ENCODE peak calls at places on chromosomes 5 and 9, in eight cellular contexts. L is H9, D is lung, H is EL, M is HEK293T, B is neural progenitor cell, I is GM03348, R is globus pallidus. A is an unnamed sample.
A peak's percentile ranks its signal among the peaks of the same experiment; 100 is the strongest.

GRCh38 chr5:129767927-129768380 is 20.1 kb downstream of the MINAR2 start:
- DNase-seq in M (peak; percentile 71), B (peak; percentile 91), D (peak; percentile 67), R (peak; percentile 89), H (peak; percentile 82), L (peak; percentile 69), I (peak; percentile 86), A (peak; percentile 23)

GRCh38 chr5:139473565-139473964 is 2.8 kb downstream of the SMIM33 start:
- DNase-seq in R (no peak), B (no peak), H (peak; percentile 31), D (no peak), I (no peak), L (no peak), M (no peak), A (no peak)

GRCh38 chr5:137498736-137499505 is at the start of gene SPOCK1:
- DNase-seq in I (peak; percentile 96), B (peak; percentile 96), M (peak; percentile 93), D (peak; percentile 46), H (peak; percentile 84), L (peak; percentile 76), R (peak; percentile 81), A (peak; percentile 35)

GRCh38 chr9:87722393-87722792 is 3.5 kb upstream of the CTSL start:
- DNase-seq in B (no peak), I (no peak), H (no peak), L (no peak), D (no peak), R (peak; percentile 62), M (no peak), A (no peak)

GRCh38 chr5:149990518-149991376 is 9.7 kb downstream of the TIGD6 start:
- DNase-seq in L (peak; percentile 67), B (peak; percentile 86), I (peak; percentile 80), M (peak; percentile 69), H (peak; percentile 74), R (peak; percentile 65), D (peak; percentile 66), A (no peak)

GRCh38 chr5:136192526-136193395 is at the start of gene SMIM32:
- DNase-seq in R (no peak), I (peak; percentile 25), B (peak; percentile 79), H (no peak), D (no peak), L (peak; percentile 65), M (no peak), A (no peak)

GRCh38 chr9:5800969-5801738 is 31.8 kb downstream of the ERMP1 start:
- DNase-seq in M (no peak), D (no peak), R (no peak), L (no peak), I (no peak), H (no peak), B (no peak), A (no peak)

GRCh38 chr9:126472446-126472845 is 141.3 kb upstream of the LMX1B start:
- DNase-seq in I (no peak), D (no peak), L (no peak), B (no peak), M (no peak), H (no peak), R (peak; percentile 77), A (no peak)

GRCh38 chr9:134024828-134025605 is at the start of gene BRD3OS:
- DNase-seq in D (peak; percentile 96), I (peak; percentile 97), M (peak; percentile 94), B (peak; percentile 100), R (peak; percentile 100), L (peak; percentile 99), H (peak; percentile 100), A (peak; percentile 94)

GRCh38 chr9:130943780-130944179 is 4.7 kb upstream of the FIBCD1 start:
- DNase-seq in B (no peak), R (no peak), L (no peak), D (no peak), H (no peak), M (no peak), I (no peak), A (no peak)

GRCh38 chr5:123297866-123298265 is 125.3 kb downstream of the CEP120 start:
- DNase-seq in H (peak; percentile 1), M (no peak), D (no peak), L (no peak), B (no peak), I (no peak), R (no peak), A (no peak)

GRCh38 chr5:132747693-132748440 is 641 bp downstream of the CCNI2 start:
- DNase-seq in L (peak; percentile 60), M (peak; percentile 3), H (no peak), B (no peak), I (no peak), D (no peak), R (no peak), A (no peak)

GRCh38 chr5:95620870-95621838 is 1.3 kb downstream of the GPR150 start:
- DNase-seq in M (no peak), D (no peak), L (peak; percentile 74), I (peak; percentile 49), B (peak; percentile 75), H (peak; percentile 47), R (no peak), A (no peak)

GRCh38 chr5:136722581-136722980 is 357.2 kb upstream of the TRPC7 start:
- DNase-seq in D (no peak), H (no peak), R (no peak), B (no peak), L (no peak), M (no peak), I (no peak), A (no peak)

GRCh38 chr9:98084396-98084795 is 27.9 kb downstream of the NANS start:
- DNase-seq in H (no peak), B (no peak), I (no peak), M (no peak), L (no peak), R (no peak), D (no peak), A (no peak)

GRCh38 chr5:65061250-65061973 is 292.7 kb downstream of the CWC27 start:
- DNase-seq in H (no peak), L (no peak), M (no peak), B (no peak), D (no peak), I (no peak), R (no peak), A (no peak)

GRCh38 chr9:74645007-74645639 is 148.0 kb downstream of the RORB start:
- DNase-seq in R (peak; percentile 9), I (peak; percentile 19), L (no peak), D (no peak), M (peak; percentile 24), H (peak; percentile 2), B (peak; percentile 69), A (no peak)

GRCh38 chr5:150523472-150524350 is 15.8 kb downstream of the NDST1 start:
- DNase-seq in R (peak; percentile 87), B (peak; percentile 73), M (peak; percentile 69), L (peak; percentile 66), H (peak; percentile 75), I (peak; percentile 67), D (no peak), A (no peak)

GRCh38 chr9:127919253-127919815 is 2.5 kb upstream of the ST6GALNAC4 start:
- DNase-seq in R (no peak), H (peak; percentile 99), I (peak; percentile 90), B (no peak), M (no peak), D (peak; percentile 92), L (no peak), A (no peak)

GRCh38 chr9:38178282-38178681 is 109.3 kb upstream of the SHB start:
- DNase-seq in M (no peak), I (no peak), B (no peak), H (peak; percentile 11), D (no peak), L (no peak), R (no peak), A (no peak)

GRCh38 chr5:179167871-179168451 is 107.8 kb downstream of the ZNF354C start:
- DNase-seq in H (no peak), I (no peak), D (no peak), B (no peak), L (peak; percentile 17), R (no peak), M (no peak), A (no peak)

GRCh38 chr5:20958641-20959040 is 970.6 kb upstream of the CDH18 start:
- DNase-seq in R (no peak), D (no peak), B (no peak), H (no peak), L (no peak), M (no peak), I (no peak), A (no peak)

GRCh38 chr5:176528301-176528700 is 8.9 kb downstream of the RNF44 start:
- DNase-seq in H (no peak), R (no peak), I (no peak), D (no peak), L (no peak), M (no peak), B (no peak), A (no peak)

GRCh38 chr9:122213589-122214413 is 15.0 kb downstream of the LHX6 start:
- DNase-seq in M (peak; percentile 99), B (peak; percentile 93), D (no peak), I (peak; percentile 46), H (peak; percentile 34), R (no peak), L (peak; percentile 98), A (no peak)

GRCh38 chr5:60835554-60835953 is 8.5 kb downstream of the ELOVL7 start:
- DNase-seq in R (no peak), I (no peak), B (no peak), M (no peak), L (no peak), D (no peak), H (peak; percentile 21), A (no peak)

GRCh38 chr9:121999556-121999955 is 93.6 kb downstream of the TTLL11 start:
- DNase-seq in M (no peak), B (no peak), R (no peak), L (no peak), H (no peak), I (no peak), D (no peak), A (no peak)

GRCh38 chr5:139384591-139385051 is 1.5 kb upstream of the SLC23A1 start:
- DNase-seq in B (no peak), R (no peak), H (no peak), I (no peak), L (no peak), M (no peak), D (no peak), A (no peak)

GRCh38 chr9:90726215-90726614 is 75.4 kb upstream of the SYK start:
- DNase-seq in L (peak; percentile 56), D (no peak), B (peak; percentile 19), I (no peak), H (no peak), R (no peak), M (peak; percentile 15), A (no peak)

GRCh38 chr5:172943283-172943841 is 15.9 kb upstream of the RPL26L1 start:
- DNase-seq in M (peak; percentile 81), H (peak; percentile 93), L (peak; percentile 47), I (peak; percentile 85), B (peak; percentile 12), D (no peak), R (no peak), A (no peak)

GRCh38 chr9:86687788-86688187 is 259.5 kb downstream of the GAS1 start:
- DNase-seq in B (no peak), D (no peak), H (no peak), L (no peak), R (no peak), I (no peak), M (no peak), A (no peak)

GRCh38 chr9:29830815-29831214 is 2257.5 kb upstream of the C9orf72 start:
- DNase-seq in I (no peak), D (no peak), H (peak; percentile 30), L (peak; percentile 54), M (peak; percentile 20), R (peak; percentile 45), B (peak; percentile 74), A (no peak)

GRCh38 chr9:70607329-70607728 is 192.9 kb upstream of the KLF9 start:
- DNase-seq in M (no peak), B (no peak), R (no peak), L (no peak), I (no peak), H (no peak), D (no peak), A (no peak)

GRCh38 chr5:17383526-17383925 is 114.5 kb upstream of the TAF11L2 start:
- DNase-seq in M (no peak), H (no peak), I (no peak), D (no peak), B (no peak), L (no peak), R (no peak), A (no peak)

GRCh38 chr5:154603978-154604679 is 126.1 kb upstream of the HAND1 start:
- DNase-seq in L (peak; percentile 46), I (peak; percentile 66), M (no peak), B (peak; percentile 40), H (peak; percentile 47), D (peak; percentile 47), R (no peak), A (no peak)

A was measured in amygdala.